ENCODE peak calls at places on chromosomes 1 and 21, in eight cellular contexts. One of them, this sample, is unnamed.

GRCh38 chr1:183544598-183545297 is 45.5 kb downstream of the NCF2 start:
- DNase-seq in AG09309: no peak
- DNase-seq in keratinocyte: no peak
- DNase-seq in activated naive CD4-positive, alpha-beta T cell: no peak
- DNase-seq in epithelial cell of proximal tubule: peak; percentile 56
- DNase-seq in stimulated activated CD8-positive, alpha-beta memory T cell treated with anti-CD3 and anti-CD28 coated beads, Interleukin-2, amount 100 ng/mL, for 48 hours: no peak
- DNase-seq in testis: no peak
- DNase-seq in NCI-H2081: no peak
- DNase-seq in this sample: no peak

GRCh38 chr1:43991476-43992231 is at the start of gene CCDC24:
- DNase-seq in activated naive CD4-positive, alpha-beta T cell: peak; percentile 50
- DNase-seq in stimulated activated CD8-positive, alpha-beta memory T cell treated with anti-CD3 and anti-CD28 coated beads, Interleukin-2, amount 100 ng/mL, for 48 hours: peak; percentile 74
- DNase-seq in NCI-H2081: peak; percentile 79
- DNase-seq in epithelial cell of proximal tubule: no peak
- DNase-seq in testis: peak; percentile 94
- DNase-seq in keratinocyte: no peak
- DNase-seq in AG09309: no peak
- DNase-seq in this sample: peak; percentile 52

GRCh38 chr21:26739189-26739588 is 106.0 kb downstream of the ADAMTS1 start:
- DNase-seq in NCI-H2081: no peak
- DNase-seq in stimulated activated CD8-positive, alpha-beta memory T cell treated with anti-CD3 and anti-CD28 coated beads, Interleukin-2, amount 100 ng/mL, for 48 hours: no peak
- DNase-seq in keratinocyte: no peak
- DNase-seq in AG09309: no peak
- DNase-seq in testis: no peak
- DNase-seq in epithelial cell of proximal tubule: peak; percentile 80
- DNase-seq in activated naive CD4-positive, alpha-beta T cell: no peak
- DNase-seq in this sample: no peak

GRCh38 chr1:185646202-185646683 is 87.9 kb upstream of the HMCN1 start:
- DNase-seq in testis: peak; percentile 52
- DNase-seq in keratinocyte: peak; percentile 95
- DNase-seq in stimulated activated CD8-positive, alpha-beta memory T cell treated with anti-CD3 and anti-CD28 coated beads, Interleukin-2, amount 100 ng/mL, for 48 hours: no peak
- DNase-seq in NCI-H2081: peak; percentile 74
- DNase-seq in activated naive CD4-positive, alpha-beta T cell: no peak
- DNase-seq in epithelial cell of proximal tubule: peak; percentile 100
- DNase-seq in AG09309: peak; percentile 96
- DNase-seq in this sample: no peak

GRCh38 chr1:116012716-116013115 is 36.4 kb downstream of the SLC22A15 start:
- DNase-seq in testis: no peak
- DNase-seq in activated naive CD4-positive, alpha-beta T cell: no peak
- DNase-seq in AG09309: no peak
- DNase-seq in NCI-H2081: no peak
- DNase-seq in stimulated activated CD8-positive, alpha-beta memory T cell treated with anti-CD3 and anti-CD28 coated beads, Interleukin-2, amount 100 ng/mL, for 48 hours: no peak
- DNase-seq in keratinocyte: no peak
- DNase-seq in epithelial cell of proximal tubule: no peak
- DNase-seq in this sample: no peak

GRCh38 chr1:21563971-21564370 is 54.7 kb downstream of the ALPL start:
- DNase-seq in NCI-H2081: no peak
- DNase-seq in stimulated activated CD8-positive, alpha-beta memory T cell treated with anti-CD3 and anti-CD28 coated beads, Interleukin-2, amount 100 ng/mL, for 48 hours: no peak
- DNase-seq in testis: no peak
- DNase-seq in AG09309: no peak
- DNase-seq in activated naive CD4-positive, alpha-beta T cell: no peak
- DNase-seq in keratinocyte: no peak
- DNase-seq in epithelial cell of proximal tubule: no peak
- DNase-seq in this sample: no peak

GRCh38 chr1:241600496-241600901 is 39.7 kb downstream of the CHML start:
- DNase-seq in AG09309: peak; percentile 43
- DNase-seq in stimulated activated CD8-positive, alpha-beta memory T cell treated with anti-CD3 and anti-CD28 coated beads, Interleukin-2, amount 100 ng/mL, for 48 hours: no peak
- DNase-seq in activated naive CD4-positive, alpha-beta T cell: no peak
- DNase-seq in keratinocyte: no peak
- DNase-seq in NCI-H2081: no peak
- DNase-seq in epithelial cell of proximal tubule: no peak
- DNase-seq in testis: no peak
- DNase-seq in this sample: no peak

GRCh38 chr1:28190337-28190979 is 14.0 kb upstream of the PTAFR start:
- DNase-seq in testis: no peak
- DNase-seq in NCI-H2081: no peak
- DNase-seq in activated naive CD4-positive, alpha-beta T cell: no peak
- DNase-seq in epithelial cell of proximal tubule: no peak
- DNase-seq in keratinocyte: no peak
- DNase-seq in AG09309: no peak
- DNase-seq in stimulated activated CD8-positive, alpha-beta memory T cell treated with anti-CD3 and anti-CD28 coated beads, Interleukin-2, amount 100 ng/mL, for 48 hours: no peak
- DNase-seq in this sample: no peak

GRCh38 chr21:32425628-32426027 is 13.1 kb downstream of the EVA1C start:
- DNase-seq in NCI-H2081: no peak
- DNase-seq in activated naive CD4-positive, alpha-beta T cell: no peak
- DNase-seq in keratinocyte: no peak
- DNase-seq in stimulated activated CD8-positive, alpha-beta memory T cell treated with anti-CD3 and anti-CD28 coated beads, Interleukin-2, amount 100 ng/mL, for 48 hours: no peak
- DNase-seq in testis: no peak
- DNase-seq in AG09309: no peak
- DNase-seq in epithelial cell of proximal tubule: no peak
- DNase-seq in this sample: no peak

GRCh38 chr1:218633238-218633948 is 288.3 kb downstream of the TGFB2 start:
- DNase-seq in keratinocyte: no peak
- DNase-seq in stimulated activated CD8-positive, alpha-beta memory T cell treated with anti-CD3 and anti-CD28 coated beads, Interleukin-2, amount 100 ng/mL, for 48 hours: no peak
- DNase-seq in NCI-H2081: no peak
- DNase-seq in testis: no peak
- DNase-seq in AG09309: no peak
- DNase-seq in activated naive CD4-positive, alpha-beta T cell: no peak
- DNase-seq in epithelial cell of proximal tubule: no peak
- DNase-seq in this sample: no peak

GRCh38 chr1:180071760-180072159 is 82.9 kb upstream of the QSOX1 start:
- DNase-seq in AG09309: no peak
- DNase-seq in NCI-H2081: no peak
- DNase-seq in stimulated activated CD8-positive, alpha-beta memory T cell treated with anti-CD3 and anti-CD28 coated beads, Interleukin-2, amount 100 ng/mL, for 48 hours: no peak
- DNase-seq in keratinocyte: no peak
- DNase-seq in activated naive CD4-positive, alpha-beta T cell: no peak
- DNase-seq in epithelial cell of proximal tubule: no peak
- DNase-seq in testis: no peak
- DNase-seq in this sample: no peak

GRCh38 chr1:211620097-211620496 is 41.1 kb upstream of the SLC30A1 start:
- DNase-seq in AG09309: no peak
- DNase-seq in stimulated activated CD8-positive, alpha-beta memory T cell treated with anti-CD3 and anti-CD28 coated beads, Interleukin-2, amount 100 ng/mL, for 48 hours: no peak
- DNase-seq in NCI-H2081: no peak
- DNase-seq in activated naive CD4-positive, alpha-beta T cell: no peak
- DNase-seq in keratinocyte: no peak
- DNase-seq in testis: no peak
- DNase-seq in epithelial cell of proximal tubule: no peak
- DNase-seq in this sample: no peak

GRCh38 chr1:202551683-202552082 is 158.6 kb downstream of the SYT2 start:
- DNase-seq in AG09309: no peak
- DNase-seq in keratinocyte: no peak
- DNase-seq in NCI-H2081: no peak
- DNase-seq in epithelial cell of proximal tubule: no peak
- DNase-seq in activated naive CD4-positive, alpha-beta T cell: no peak
- DNase-seq in stimulated activated CD8-positive, alpha-beta memory T cell treated with anti-CD3 and anti-CD28 coated beads, Interleukin-2, amount 100 ng/mL, for 48 hours: no peak
- DNase-seq in testis: peak; percentile 34
- DNase-seq in this sample: no peak

GRCh38 chr1:156608036-156608674 is 6.9 kb upstream of the GPATCH4 start:
- DNase-seq in keratinocyte: no peak
- DNase-seq in AG09309: peak; percentile 34
- DNase-seq in testis: peak; percentile 74
- DNase-seq in epithelial cell of proximal tubule: no peak
- DNase-seq in activated naive CD4-positive, alpha-beta T cell: peak; percentile 20
- DNase-seq in NCI-H2081: peak; percentile 81
- DNase-seq in stimulated activated CD8-positive, alpha-beta memory T cell treated with anti-CD3 and anti-CD28 coated beads, Interleukin-2, amount 100 ng/mL, for 48 hours: no peak
- DNase-seq in this sample: peak; percentile 35

GRCh38 chr1:155128469-155128754 is 736 bp downstream of the EFNA1 start:
- DNase-seq in testis: no peak
- DNase-seq in NCI-H2081: no peak
- DNase-seq in keratinocyte: no peak
- DNase-seq in activated naive CD4-positive, alpha-beta T cell: no peak
- DNase-seq in AG09309: no peak
- DNase-seq in epithelial cell of proximal tubule: no peak
- DNase-seq in stimulated activated CD8-positive, alpha-beta memory T cell treated with anti-CD3 and anti-CD28 coated beads, Interleukin-2, amount 100 ng/mL, for 48 hours: no peak
- DNase-seq in this sample: no peak

GRCh38 chr21:33268736-33269441 is 2.7 kb downstream of the IL10RB start:
- DNase-seq in NCI-H2081: peak; percentile 69
- DNase-seq in AG09309: no peak
- DNase-seq in testis: no peak
- DNase-seq in epithelial cell of proximal tubule: no peak
- DNase-seq in keratinocyte: peak; percentile 55
- DNase-seq in stimulated activated CD8-positive, alpha-beta memory T cell treated with anti-CD3 and anti-CD28 coated beads, Interleukin-2, amount 100 ng/mL, for 48 hours: no peak
- DNase-seq in activated naive CD4-positive, alpha-beta T cell: no peak
- DNase-seq in this sample: no peak

GRCh38 chr21:41681939-41682718 is 84.7 kb downstream of the RIPK4 start:
- DNase-seq in keratinocyte: no peak
- DNase-seq in activated naive CD4-positive, alpha-beta T cell: no peak
- DNase-seq in stimulated activated CD8-positive, alpha-beta memory T cell treated with anti-CD3 and anti-CD28 coated beads, Interleukin-2, amount 100 ng/mL, for 48 hours: no peak
- DNase-seq in NCI-H2081: no peak
- DNase-seq in epithelial cell of proximal tubule: no peak
- DNase-seq in AG09309: no peak
- DNase-seq in testis: no peak
- DNase-seq in this sample: no peak

GRCh38 chr1:81758213-81758612 is 42.5 kb upstream of the ADGRL2 start:
- DNase-seq in activated naive CD4-positive, alpha-beta T cell: no peak
- DNase-seq in NCI-H2081: no peak
- DNase-seq in stimulated activated CD8-positive, alpha-beta memory T cell treated with anti-CD3 and anti-CD28 coated beads, Interleukin-2, amount 100 ng/mL, for 48 hours: no peak
- DNase-seq in epithelial cell of proximal tubule: no peak
- DNase-seq in testis: no peak
- DNase-seq in AG09309: no peak
- DNase-seq in keratinocyte: no peak
- DNase-seq in this sample: no peak

GRCh38 chr1:201426395-201427310 is 5.1 kb upstream of the TNNI1 start:
- DNase-seq in testis: no peak
- DNase-seq in activated naive CD4-positive, alpha-beta T cell: no peak
- DNase-seq in AG09309: no peak
- DNase-seq in NCI-H2081: no peak
- DNase-seq in keratinocyte: no peak
- DNase-seq in stimulated activated CD8-positive, alpha-beta memory T cell treated with anti-CD3 and anti-CD28 coated beads, Interleukin-2, amount 100 ng/mL, for 48 hours: no peak
- DNase-seq in epithelial cell of proximal tubule: no peak
- DNase-seq in this sample: no peak

GRCh38 chr1:64183380-64183984 is 19.9 kb upstream of the UBE2U start:
- DNase-seq in NCI-H2081: no peak
- DNase-seq in stimulated activated CD8-positive, alpha-beta memory T cell treated with anti-CD3 and anti-CD28 coated beads, Interleukin-2, amount 100 ng/mL, for 48 hours: no peak
- DNase-seq in epithelial cell of proximal tubule: no peak
- DNase-seq in testis: no peak
- DNase-seq in keratinocyte: no peak
- DNase-seq in AG09309: no peak
- DNase-seq in activated naive CD4-positive, alpha-beta T cell: no peak
- DNase-seq in this sample: no peak

GRCh38 chr1:33396188-33397124 is 34.4 kb downstream of the PHC2 start:
- DNase-seq in AG09309: no peak
- DNase-seq in keratinocyte: no peak
- DNase-seq in epithelial cell of proximal tubule: no peak
- DNase-seq in stimulated activated CD8-positive, alpha-beta memory T cell treated with anti-CD3 and anti-CD28 coated beads, Interleukin-2, amount 100 ng/mL, for 48 hours: no peak
- DNase-seq in testis: no peak
- DNase-seq in NCI-H2081: no peak
- DNase-seq in activated naive CD4-positive, alpha-beta T cell: no peak
- DNase-seq in this sample: no peak

GRCh38 chr1:83818916-83819315 is 180.0 kb downstream of the TTLL7 start:
- DNase-seq in stimulated activated CD8-positive, alpha-beta memory T cell treated with anti-CD3 and anti-CD28 coated beads, Interleukin-2, amount 100 ng/mL, for 48 hours: no peak
- DNase-seq in testis: no peak
- DNase-seq in epithelial cell of proximal tubule: peak; percentile 33
- DNase-seq in NCI-H2081: no peak
- DNase-seq in activated naive CD4-positive, alpha-beta T cell: no peak
- DNase-seq in AG09309: peak; percentile 66
- DNase-seq in keratinocyte: no peak
- DNase-seq in this sample: no peak

GRCh38 chr1:223776826-223777454 is 64.6 kb downstream of the CAPN2 start:
- DNase-seq in NCI-H2081: no peak
- DNase-seq in keratinocyte: no peak
- DNase-seq in stimulated activated CD8-positive, alpha-beta memory T cell treated with anti-CD3 and anti-CD28 coated beads, Interleukin-2, amount 100 ng/mL, for 48 hours: no peak
- DNase-seq in testis: no peak
- DNase-seq in epithelial cell of proximal tubule: no peak
- DNase-seq in AG09309: no peak
- DNase-seq in activated naive CD4-positive, alpha-beta T cell: no peak
- DNase-seq in this sample: no peak

GRCh38 chr1:109482796-109483638 is 688 bp upstream of the ATXN7L2 start:
- DNase-seq in AG09309: no peak
- DNase-seq in stimulated activated CD8-positive, alpha-beta memory T cell treated with anti-CD3 and anti-CD28 coated beads, Interleukin-2, amount 100 ng/mL, for 48 hours: peak; percentile 17
- DNase-seq in testis: no peak
- DNase-seq in epithelial cell of proximal tubule: no peak
- DNase-seq in activated naive CD4-positive, alpha-beta T cell: no peak
- DNase-seq in keratinocyte: no peak
- DNase-seq in NCI-H2081: no peak
- DNase-seq in this sample: no peak

GRCh38 chr1:21952806-21953514 is 15.8 kb upstream of the HSPG2 start:
- DNase-seq in NCI-H2081: no peak
- DNase-seq in testis: no peak
- DNase-seq in keratinocyte: no peak
- DNase-seq in activated naive CD4-positive, alpha-beta T cell: no peak
- DNase-seq in AG09309: no peak
- DNase-seq in stimulated activated CD8-positive, alpha-beta memory T cell treated with anti-CD3 and anti-CD28 coated beads, Interleukin-2, amount 100 ng/mL, for 48 hours: no peak
- DNase-seq in epithelial cell of proximal tubule: no peak
- DNase-seq in this sample: no peak

GRCh38 chr1:111758373-111758772 is 2.7 kb downstream of the DDX20 start:
- DNase-seq in AG09309: no peak
- DNase-seq in epithelial cell of proximal tubule: no peak
- DNase-seq in NCI-H2081: no peak
- DNase-seq in activated naive CD4-positive, alpha-beta T cell: no peak
- DNase-seq in keratinocyte: no peak
- DNase-seq in stimulated activated CD8-positive, alpha-beta memory T cell treated with anti-CD3 and anti-CD28 coated beads, Interleukin-2, amount 100 ng/mL, for 48 hours: no peak
- DNase-seq in testis: no peak
- DNase-seq in this sample: no peak

GRCh38 chr1:27503961-27504587 is 14.1 kb upstream of the WASF2 start:
- DNase-seq in AG09309: no peak
- DNase-seq in testis: no peak
- DNase-seq in stimulated activated CD8-positive, alpha-beta memory T cell treated with anti-CD3 and anti-CD28 coated beads, Interleukin-2, amount 100 ng/mL, for 48 hours: no peak
- DNase-seq in NCI-H2081: no peak
- DNase-seq in epithelial cell of proximal tubule: no peak
- DNase-seq in keratinocyte: no peak
- DNase-seq in activated naive CD4-positive, alpha-beta T cell: no peak
- DNase-seq in this sample: no peak